ENCODE peak calls at places on chromosome 1, in eight cellular contexts. N is coronary artery, B is neural progenitor cell, X is fibroblast of lung, M is brain microvascular endothelial cell, L is pancreas, W is tibial nerve, A is heart right ventricle. R is an unnamed sample.

GRCh38 chr1:14787604-14788003 is 189.1 kb downstream of the KAZN start:
- DNase-seq in N (no peak), B (no peak), X (no peak), M (no peak), L (no peak), W (no peak), A (no peak), R (no peak)

GRCh38 chr1:1161078-1161682 is 12.5 kb upstream of the TTLL10 start:
- DNase-seq in N (no peak), B (no peak), X (no peak), M (no peak), L (no peak), W (no peak), A (no peak), R (no peak)

GRCh38 chr1:100585774-100586173 is 47.8 kb downstream of the GPR88 start:
- DNase-seq in N (no peak), B (no peak), X (no peak), M (peak), L (no peak), W (no peak), A (no peak), R (no peak)

GRCh38 chr1:30284728-30285460 is 438.5 kb downstream of the MATN1 start:
- DNase-seq in N (peak), B (no peak), X (no peak), M (no peak), L (no peak), W (no peak), A (no peak), R (no peak)

GRCh38 chr1:231957361-231957760 is 330.8 kb downstream of the DISC1 start:
- DNase-seq in N (no peak), B (no peak), X (no peak), M (no peak), L (no peak), W (no peak), A (no peak), R (no peak)

GRCh38 chr1:167288390-167289062 is 67.8 kb downstream of the POU2F1 start:
- DNase-seq in N (no peak), B (no peak), X (no peak), M (no peak), L (no peak), W (no peak), A (no peak), R (no peak)

GRCh38 chr1:54007613-54008012 is 10.4 kb downstream of the LDLRAD1 start:
- DNase-seq in N (no peak), B (no peak), X (no peak), M (no peak), L (no peak), W (no peak), A (no peak), R (no peak)

GRCh38 chr1:32775640-32776337 is 41.4 kb downstream of the YARS1 start:
- DNase-seq in N (no peak), B (no peak), X (no peak), M (no peak), L (no peak), W (no peak), A (no peak), R (no peak)

GRCh38 chr1:8134546-8135235 is 108.6 kb upstream of the ERRFI1 start:
- DNase-seq in N (no peak), B (no peak), X (no peak), M (peak), L (no peak), W (no peak), A (no peak), R (no peak)

GRCh38 chr1:165395522-165396300 is 39.2 kb upstream of the LMX1A start:
- DNase-seq in N (no peak), B (no peak), X (no peak), M (no peak), L (no peak), W (no peak), A (no peak), R (no peak)

GRCh38 chr1:150621497-150622113 is 7.8 kb downstream of the ENSA start:
- DNase-seq in N (no peak), B (peak), X (peak), M (peak), L (peak), W (peak), A (no peak), R (peak)

GRCh38 chr1:1255627-1256026 is 9.1 kb upstream of the C1QTNF12 start:
- DNase-seq in N (no peak), B (no peak), X (no peak), M (no peak), L (no peak), W (no peak), A (no peak), R (no peak)

GRCh38 chr1:182315157-182315556 is 76.4 kb downstream of the GLUL start:
- DNase-seq in N (no peak), B (peak), X (no peak), M (no peak), L (peak), W (no peak), A (no peak), R (no peak)

GRCh38 chr1:203985044-203985443 is 87.9 kb upstream of the SOX13 start:
- DNase-seq in N (no peak), B (peak), X (no peak), M (no peak), L (no peak), W (no peak), A (no peak), R (no peak)

GRCh38 chr1:33358771-33359503 is 38.0 kb upstream of the A3GALT2 start:
- DNase-seq in N (no peak), B (no peak), X (no peak), M (no peak), L (no peak), W (no peak), A (no peak), R (no peak)

GRCh38 chr1:3456449-3456963 is 2.0 kb downstream of the ARHGEF16 start:
- DNase-seq in N (no peak), B (no peak), X (no peak), M (no peak), L (no peak), W (no peak), A (peak), R (no peak)

GRCh38 chr1:208421511-208421910 is 177.3 kb upstream of the PLXNA2 start:
- DNase-seq in N (no peak), B (no peak), X (no peak), M (no peak), L (no peak), W (no peak), A (no peak), R (no peak)

GRCh38 chr1:9376886-9377333 is 84.2 kb downstream of the SPSB1 start:
- DNase-seq in N (peak), B (no peak), X (peak), M (no peak), L (no peak), W (peak), A (peak), R (no peak)

GRCh38 chr1:5934058-5934884 is 58.0 kb downstream of the NPHP4 start:
- DNase-seq in N (no peak), B (no peak), X (no peak), M (no peak), L (no peak), W (no peak), A (no peak), R (peak)

GRCh38 chr1:152189657-152190442 is 30.8 kb upstream of the RPTN start:
- DNase-seq in N (no peak), B (peak), X (peak), M (peak), L (peak), W (peak), A (peak), R (peak)

GRCh38 chr1:56095924-56096655 is 483.3 kb downstream of the PLPP3 start:
- DNase-seq in N (no peak), B (no peak), X (peak), M (peak), L (no peak), W (no peak), A (no peak), R (no peak)
- H3K27ac ChIP-seq in N (peak), B (no peak), X (no peak), M (peak), L (no peak), W (no peak), A (no peak), R (no peak)

DNA sequence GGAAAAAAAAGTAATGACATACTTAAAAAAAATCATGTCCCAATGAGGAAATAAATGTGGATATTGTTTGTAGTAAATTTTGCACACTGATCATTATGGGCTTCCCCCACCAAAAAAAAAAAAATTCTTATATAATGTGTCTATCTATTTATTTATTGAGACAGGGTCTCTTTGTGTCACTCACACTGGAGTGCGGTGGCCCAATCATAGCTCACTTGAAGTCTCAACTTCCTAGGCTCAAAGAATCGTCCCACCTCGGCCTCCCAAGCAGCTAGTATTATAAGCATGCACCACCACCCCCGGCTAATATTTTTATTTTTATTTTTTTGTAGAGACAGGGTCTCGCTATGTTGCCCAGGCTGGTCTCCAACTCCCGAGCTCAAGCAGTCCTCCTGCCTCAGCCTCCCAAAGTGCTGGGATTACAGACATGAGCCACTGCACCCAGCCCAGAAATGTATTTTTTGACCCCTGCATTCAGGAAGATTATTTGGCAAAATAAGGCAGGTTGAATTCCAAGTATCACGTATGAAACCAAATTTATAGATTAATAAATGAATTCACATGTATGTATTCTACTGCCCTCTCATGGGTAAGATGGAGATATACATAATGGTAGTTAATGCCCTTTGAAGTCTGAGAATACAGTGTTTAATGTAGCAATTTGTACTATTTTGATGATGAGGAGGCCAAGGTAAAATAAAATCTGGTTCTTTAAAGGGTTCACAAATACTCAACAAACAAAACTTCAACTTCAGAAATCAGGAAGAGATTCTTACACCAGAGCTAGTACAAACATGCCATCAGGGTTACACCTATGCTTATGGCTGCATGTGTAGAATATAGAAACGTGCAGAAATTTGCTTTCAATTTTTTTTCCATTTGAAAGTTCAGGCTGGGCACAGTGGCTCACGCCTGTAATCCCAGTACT is 1.4 kb upstream of the DENND2C start:
- DNase-seq in N (no peak), B (no peak), X (peak), M (no peak), L (no peak), W (no peak), A (no peak), R (no peak)
- H3K4me3 ChIP-seq in N (no peak), B (no peak), X (no peak), M (no peak), L (peak), W (no peak), A (peak), R (no peak)

GRCh38 chr1:178580096-178580495 is 67.2 kb downstream of the TEX35 start:
- DNase-seq in N (no peak), B (no peak), X (no peak), M (no peak), L (no peak), W (no peak), A (no peak), R (no peak)
- TF ChIP-seq CTCF in N (no peak), B (no peak), X (no peak), M (no peak), L (no peak), W (no peak), A (no peak), R (no peak)

DNA sequence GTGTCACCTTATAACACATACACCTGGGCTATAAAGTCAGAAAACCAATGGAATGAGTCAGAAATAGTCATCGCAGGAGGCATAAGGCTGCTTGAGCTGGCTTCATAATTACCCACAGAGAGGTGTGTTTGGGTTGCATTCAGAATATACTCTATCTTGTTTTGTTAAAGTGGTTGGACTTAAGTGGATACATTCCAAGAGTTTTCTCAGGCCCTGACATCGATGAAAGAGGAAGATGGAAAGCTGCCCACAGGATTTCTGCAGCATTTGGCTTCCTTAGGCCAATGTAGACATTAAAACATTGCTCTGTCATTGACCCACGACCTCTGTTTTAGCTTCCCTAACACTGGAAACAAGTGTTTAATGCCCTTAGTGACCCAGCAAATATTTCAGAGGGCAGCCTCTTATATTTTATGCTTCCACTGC is 18.6 kb upstream of the BCL10 start:
- DNase-seq in N (no peak), B (no peak), X (peak), M (no peak), L (no peak), W (no peak), A (no peak), R (no peak)
- H3K27ac ChIP-seq in N (no peak), B (no peak), X (no peak), M (no peak), L (no peak), W (no peak), A (no peak), R (no peak)